ENCODE peak calls at places on chromosomes 1 and 21, in five cellular contexts. One of them, this sample, is unnamed.

GRCh38 chr1:37479255-37480124 is 5.1 kb downstream of the ZC3H12A start:
- DNase-seq in A673: peak
- DNase-seq in H9: no peak
- DNase-seq in nephron progenitor cell: no peak
- DNase-seq in astrocyte of the spinal cord: peak
- DNase-seq in this sample: peak

GRCh38 chr1:26784023-26784871 is 3.5 kb upstream of the PIGV start:
- DNase-seq in A673: peak
- DNase-seq in H9: peak
- DNase-seq in nephron progenitor cell: no peak
- DNase-seq in astrocyte of the spinal cord: peak
- DNase-seq in this sample: peak

GRCh38 chr1:155218854-155219591 is 10.5 kb downstream of the MTX1 start:
- DNase-seq in A673: peak
- DNase-seq in H9: peak
- DNase-seq in nephron progenitor cell: peak
- DNase-seq in astrocyte of the spinal cord: peak
- DNase-seq in this sample: peak

GRCh38 chr1:43822040-43822439 is 111.6 kb upstream of the ARTN start:
- DNase-seq in A673: peak
- DNase-seq in H9: no peak
- DNase-seq in nephron progenitor cell: no peak
- DNase-seq in astrocyte of the spinal cord: peak
- DNase-seq in this sample: peak

GRCh38 chr21:41119901-41120300 is 48.1 kb upstream of the BACE2 start:
- DNase-seq in A673: no peak
- DNase-seq in H9: no peak
- DNase-seq in nephron progenitor cell: no peak
- DNase-seq in astrocyte of the spinal cord: no peak
- DNase-seq in this sample: no peak

GRCh38 chr1:222995620-222996306 is 147.3 kb downstream of the TLR5 start:
- DNase-seq in A673: no peak
- DNase-seq in H9: no peak
- DNase-seq in nephron progenitor cell: no peak
- DNase-seq in astrocyte of the spinal cord: no peak
- DNase-seq in this sample: no peak

GRCh38 chr1:56409112-56409691 is 170.2 kb downstream of the PLPP3 start:
- DNase-seq in A673: no peak
- DNase-seq in H9: peak
- DNase-seq in nephron progenitor cell: no peak
- DNase-seq in astrocyte of the spinal cord: no peak
- DNase-seq in this sample: no peak

GRCh38 chr1:248421384-248421783 is 18.5 kb downstream of the OR2T1 start:
- DNase-seq in A673: peak
- DNase-seq in H9: no peak
- DNase-seq in nephron progenitor cell: no peak
- DNase-seq in astrocyte of the spinal cord: peak
- DNase-seq in this sample: no peak

GRCh38 chr1:228781161-228781771 is 46.0 kb downstream of the RHOU start:
- DNase-seq in A673: peak
- DNase-seq in H9: no peak
- DNase-seq in nephron progenitor cell: peak
- DNase-seq in astrocyte of the spinal cord: peak
- DNase-seq in this sample: no peak

GRCh38 chr1:217919683-217920502 is 288.7 kb downstream of the SPATA17 start:
- DNase-seq in A673: no peak
- DNase-seq in H9: no peak
- DNase-seq in nephron progenitor cell: no peak
- DNase-seq in astrocyte of the spinal cord: peak
- DNase-seq in this sample: no peak

GRCh38 chr1:36475910-36476604 is 6.7 kb downstream of the CSF3R start:
- DNase-seq in A673: no peak
- DNase-seq in H9: no peak
- DNase-seq in nephron progenitor cell: no peak
- DNase-seq in astrocyte of the spinal cord: no peak
- DNase-seq in this sample: no peak

GRCh38 chr21:31520506-31521163 is 138.9 kb upstream of the SOD1 start:
- DNase-seq in A673: no peak
- DNase-seq in H9: no peak
- DNase-seq in nephron progenitor cell: no peak
- DNase-seq in astrocyte of the spinal cord: peak
- DNase-seq in this sample: no peak

GRCh38 chr1:116769050-116769449 is 14.8 kb downstream of the CD2 start:
- DNase-seq in A673: no peak
- DNase-seq in H9: no peak
- DNase-seq in nephron progenitor cell: no peak
- DNase-seq in astrocyte of the spinal cord: no peak
- DNase-seq in this sample: no peak

GRCh38 chr1:208045410-208046252 is 134.7 kb upstream of the CD34 start:
- DNase-seq in A673: no peak
- DNase-seq in H9: no peak
- DNase-seq in nephron progenitor cell: no peak
- DNase-seq in astrocyte of the spinal cord: no peak
- DNase-seq in this sample: no peak

GRCh38 chr1:85656256-85656655 is 52.0 kb downstream of the ZNHIT6 start:
- DNase-seq in A673: no peak
- DNase-seq in H9: no peak
- DNase-seq in nephron progenitor cell: no peak
- DNase-seq in astrocyte of the spinal cord: peak
- DNase-seq in this sample: no peak

GRCh38 chr1:13823126-13823880 is 123.3 kb downstream of the PRDM2 start:
- DNase-seq in A673: no peak
- DNase-seq in H9: no peak
- DNase-seq in nephron progenitor cell: no peak
- DNase-seq in astrocyte of the spinal cord: no peak
- DNase-seq in this sample: no peak

GRCh38 chr1:238487931-238488330 is 597.2 kb upstream of the ZP4 start:
- DNase-seq in A673: no peak
- DNase-seq in H9: no peak
- DNase-seq in nephron progenitor cell: no peak
- DNase-seq in astrocyte of the spinal cord: no peak
- DNase-seq in this sample: peak

GRCh38 chr21:46297311-46298082 is 11.4 kb downstream of the YBEY start:
- DNase-seq in A673: peak
- DNase-seq in H9: no peak
- DNase-seq in nephron progenitor cell: no peak
- DNase-seq in astrocyte of the spinal cord: peak
- DNase-seq in this sample: no peak

GRCh38 chr1:238485906-238486219 is 595.1 kb upstream of the ZP4 start:
- DNase-seq in A673: no peak
- DNase-seq in H9: peak
- DNase-seq in nephron progenitor cell: peak
- DNase-seq in astrocyte of the spinal cord: peak
- DNase-seq in this sample: no peak

GRCh38 chr1:175922254-175922881 is 179.0 kb upstream of the TNR start:
- DNase-seq in A673: no peak
- DNase-seq in H9: peak
- DNase-seq in nephron progenitor cell: no peak
- DNase-seq in astrocyte of the spinal cord: no peak
- DNase-seq in this sample: no peak

GRCh38 chr1:115797491-115797890 is 29.0 kb upstream of the CASQ2 start:
- DNase-seq in A673: peak
- DNase-seq in H9: no peak
- DNase-seq in nephron progenitor cell: no peak
- DNase-seq in astrocyte of the spinal cord: no peak
- DNase-seq in this sample: no peak

GRCh38 chr1:207948536-207949250 is 37.8 kb upstream of the CD34 start:
- DNase-seq in A673: no peak
- DNase-seq in H9: no peak
- DNase-seq in nephron progenitor cell: no peak
- DNase-seq in astrocyte of the spinal cord: no peak
- DNase-seq in this sample: no peak

GRCh38 chr1:966603-967295 is 467 bp downstream of the PLEKHN1 start:
- DNase-seq in A673: peak
- DNase-seq in H9: peak
- DNase-seq in nephron progenitor cell: peak
- DNase-seq in astrocyte of the spinal cord: peak
- DNase-seq in this sample: peak

GRCh38 chr1:94541175-94542087 is at the start of gene F3:
- DNase-seq in A673: peak
- DNase-seq in H9: peak
- DNase-seq in nephron progenitor cell: peak
- DNase-seq in astrocyte of the spinal cord: peak
- DNase-seq in this sample: peak

GRCh38 chr1:221991221-221991620 is 249.3 kb upstream of the DUSP10 start:
- DNase-seq in A673: no peak
- DNase-seq in H9: no peak
- DNase-seq in nephron progenitor cell: no peak
- DNase-seq in astrocyte of the spinal cord: peak
- DNase-seq in this sample: peak

GRCh38 chr1:9758559-9759121 is 65.1 kb downstream of the CLSTN1 start:
- DNase-seq in A673: no peak
- DNase-seq in H9: no peak
- DNase-seq in nephron progenitor cell: no peak
- DNase-seq in astrocyte of the spinal cord: no peak
- DNase-seq in this sample: no peak

GRCh38 chr1:174039069-174039468 is 16.9 kb upstream of the RC3H1 start:
- DNase-seq in A673: no peak
- DNase-seq in H9: no peak
- DNase-seq in nephron progenitor cell: no peak
- DNase-seq in astrocyte of the spinal cord: no peak
- DNase-seq in this sample: no peak

GRCh38 chr1:226754097-226754496 is 15.0 kb upstream of the ITPKB start:
- DNase-seq in A673: no peak
- DNase-seq in H9: no peak
- DNase-seq in nephron progenitor cell: no peak
- DNase-seq in astrocyte of the spinal cord: no peak
- DNase-seq in this sample: no peak

GRCh38 chr1:31072304-31072746 is 6.8 kb upstream of the PUM1 start:
- DNase-seq in A673: no peak
- DNase-seq in H9: peak
- DNase-seq in nephron progenitor cell: peak
- DNase-seq in astrocyte of the spinal cord: no peak
- DNase-seq in this sample: no peak

GRCh38 chr21:45244799-45245340 is 42.8 kb downstream of the POFUT2 start:
- DNase-seq in A673: no peak
- DNase-seq in H9: peak
- DNase-seq in nephron progenitor cell: no peak
- DNase-seq in astrocyte of the spinal cord: no peak
- DNase-seq in this sample: no peak

GRCh38 chr1:27606708-27607238 is 2.8 kb upstream of the AHDC1 start:
- DNase-seq in A673: no peak
- DNase-seq in H9: no peak
- DNase-seq in nephron progenitor cell: no peak
- DNase-seq in astrocyte of the spinal cord: no peak
- DNase-seq in this sample: peak

GRCh38 chr1:23772049-23772853 is 6.0 kb upstream of the PITHD1 start:
- DNase-seq in A673: peak
- DNase-seq in H9: peak
- DNase-seq in nephron progenitor cell: peak
- DNase-seq in astrocyte of the spinal cord: peak
- DNase-seq in this sample: peak

GRCh38 chr1:59455206-59455605 is 158.3 kb downstream of the FGGY start:
- DNase-seq in A673: no peak
- DNase-seq in H9: no peak
- DNase-seq in nephron progenitor cell: no peak
- DNase-seq in astrocyte of the spinal cord: peak
- DNase-seq in this sample: peak

GRCh38 chr1:145993618-145994390 is 2.6 kb downstream of the TXNIP start:
- DNase-seq in A673: no peak
- DNase-seq in H9: no peak
- DNase-seq in nephron progenitor cell: no peak
- DNase-seq in astrocyte of the spinal cord: no peak
- DNase-seq in this sample: no peak

GRCh38 chr1:246104927-246105326 is 402.2 kb downstream of the SMYD3 start:
- DNase-seq in A673: no peak
- DNase-seq in H9: no peak
- DNase-seq in nephron progenitor cell: no peak
- DNase-seq in astrocyte of the spinal cord: no peak
- DNase-seq in this sample: no peak

GRCh38 chr1:145872421-145872891 is 13.2 kb downstream of the ANKRD35 start:
- DNase-seq in A673: no peak
- DNase-seq in H9: peak
- DNase-seq in nephron progenitor cell: peak
- DNase-seq in astrocyte of the spinal cord: peak
- DNase-seq in this sample: no peak

GRCh38 chr1:62810420-62811274 is 26.7 kb downstream of the ATG4C start:
- DNase-seq in A673: no peak
- DNase-seq in H9: no peak
- DNase-seq in nephron progenitor cell: no peak
- DNase-seq in astrocyte of the spinal cord: no peak
- DNase-seq in this sample: no peak

GRCh38 chr1:79945391-79945790 is 938.9 kb upstream of the ADGRL4 start:
- DNase-seq in A673: no peak
- DNase-seq in H9: no peak
- DNase-seq in nephron progenitor cell: no peak
- DNase-seq in astrocyte of the spinal cord: no peak
- DNase-seq in this sample: no peak

GRCh38 chr1:17574502-17574901 is 35.0 kb downstream of the ARHGEF10L start:
- DNase-seq in A673: no peak
- DNase-seq in H9: peak
- DNase-seq in nephron progenitor cell: no peak
- DNase-seq in astrocyte of the spinal cord: no peak
- DNase-seq in this sample: no peak
- TF ChIP-seq CTCF in A673: peak
- TF ChIP-seq CTCF in H9: peak
- TF ChIP-seq CTCF in nephron progenitor cell: no peak
- TF ChIP-seq CTCF in astrocyte of the spinal cord: peak
- TF ChIP-seq CTCF in this sample: peak

GRCh38 chr21:37028579-37028978 is 22.1 kb downstream of the RIPPLY3 start:
- DNase-seq in A673: peak
- DNase-seq in H9: no peak
- DNase-seq in nephron progenitor cell: no peak
- DNase-seq in astrocyte of the spinal cord: no peak
- DNase-seq in this sample: no peak
- TF ChIP-seq CTCF in A673: no peak
- TF ChIP-seq CTCF in H9: no peak
- TF ChIP-seq CTCF in nephron progenitor cell: no peak
- TF ChIP-seq CTCF in astrocyte of the spinal cord: no peak
- TF ChIP-seq CTCF in this sample: peak

GRCh38 chr1:48937732-48938131 is 161.0 kb upstream of the BEND5 start:
- DNase-seq in A673: no peak
- DNase-seq in H9: no peak
- DNase-seq in nephron progenitor cell: no peak
- DNase-seq in astrocyte of the spinal cord: no peak
- DNase-seq in this sample: no peak
- TF ChIP-seq CTCF in A673: no peak
- TF ChIP-seq CTCF in H9: no peak
- TF ChIP-seq CTCF in nephron progenitor cell: no peak
- TF ChIP-seq CTCF in astrocyte of the spinal cord: no peak
- TF ChIP-seq CTCF in this sample: no peak

GRCh38 chr1:151574575-151575529 is 34.7 kb downstream of the TUFT1 start:
- DNase-seq in A673: no peak
- DNase-seq in H9: no peak
- DNase-seq in nephron progenitor cell: no peak
- DNase-seq in astrocyte of the spinal cord: peak
- DNase-seq in this sample: peak
- TF ChIP-seq CTCF in A673: no peak
- TF ChIP-seq CTCF in H9: no peak
- TF ChIP-seq CTCF in nephron progenitor cell: no peak
- TF ChIP-seq CTCF in astrocyte of the spinal cord: no peak
- TF ChIP-seq CTCF in this sample: no peak